ENCODE peak calls at places on chromosomes 1 and 21, in nine cellular contexts. F is fibroblast of lung; Q is transverse colon; C is CD4-positive, alpha-beta T cell; A is H9; H is upper lobe of right lung; J is GM23248; P is aorta; M is heart left ventricle. T is an unnamed sample. For H3K27me3 and H3K9me3, the result is how much of the 10 kb centered on the place peaks cover.

GRCh38 chr1:170367615-170368014 is 164.4 kb upstream of the GORAB start:
- DNase-seq in C (no peak), P (no peak), M (no peak), F (no peak), H (no peak), A (no peak), Q (no peak), J (no peak), T (no peak)

GRCh38 chr1:85330206-85330605 is 53.8 kb upstream of the BCL10 start:
- DNase-seq in F (peak), A (no peak), H (no peak), P (no peak), J (peak), Q (no peak), M (no peak), C (no peak), T (no peak)

GRCh38 chr1:12548279-12549105 is 69.5 kb downstream of the DHRS3 start:
- DNase-seq in H (no peak), A (no peak), F (no peak), Q (no peak), J (no peak), M (peak), C (no peak), P (peak), T (no peak)

GRCh38 chr1:119374208-119374877 is 5.8 kb downstream of the HAO2 start:
- DNase-seq in F (no peak), M (no peak), H (no peak), Q (no peak), P (no peak), J (no peak), A (no peak), C (no peak), T (no peak)

GRCh38 chr1:218659911-218660677 is 315.0 kb downstream of the TGFB2 start:
- DNase-seq in A (no peak), Q (no peak), J (peak), C (no peak), P (no peak), H (no peak), M (no peak), F (no peak), T (no peak)

GRCh38 chr1:93021539-93022134 is 57.4 kb upstream of the MTF2 start:
- DNase-seq in Q (no peak), H (no peak), A (no peak), P (no peak), J (peak), F (peak), M (no peak), C (no peak), T (no peak)

GRCh38 chr1:87712261-87712674 is 383.6 kb downstream of the LMO4 start:
- DNase-seq in A (no peak), C (no peak), Q (no peak), M (no peak), F (no peak), J (peak), P (no peak), H (no peak), T (no peak)

GRCh38 chr1:94246692-94247145 is 9.3 kb upstream of the ARHGAP29 start:
- DNase-seq in P (no peak), H (no peak), A (no peak), F (no peak), C (no peak), J (no peak), M (no peak), Q (no peak), T (peak)

GRCh38 chr21:28337319-28337718 is 655.4 kb downstream of the LTN1 start:
- DNase-seq in F (peak), H (no peak), Q (no peak), J (peak), P (no peak), C (no peak), M (no peak), A (no peak), T (no peak)

GRCh38 chr1:16012590-16013219 is 5.1 kb downstream of the HSPB7 start:
- DNase-seq in A (peak), Q (peak), H (peak), M (peak), P (peak), C (no peak), F (peak), J (peak), T (peak)

GRCh38 chr1:16122916-16123315 is 33.0 kb downstream of the EPHA2 start:
- DNase-seq in J (peak), C (no peak), H (peak), Q (no peak), F (peak), P (peak), A (peak), M (no peak), T (peak)

GRCh38 chr1:45478129-45478802 is 12.7 kb downstream of the TESK2 start:
- DNase-seq in H (no peak), C (no peak), F (peak), J (no peak), Q (no peak), A (no peak), P (no peak), M (no peak), T (no peak)

GRCh38 chr1:15406911-15407559 is 2.7 kb upstream of the EFHD2 start:
- DNase-seq in A (no peak), J (peak), C (no peak), F (peak), Q (no peak), H (no peak), M (no peak), P (peak), T (no peak)

GRCh38 chr1:215835951-215836350 is 268.8 kb downstream of the KCTD3 start:
- DNase-seq in M (no peak), A (no peak), C (no peak), H (no peak), P (no peak), F (peak), Q (no peak), J (peak), T (no peak)

GRCh38 chr1:1867164-1867563 is 23.7 kb downstream of the GNB1 start:
- DNase-seq in P (no peak), M (no peak), F (no peak), Q (no peak), J (no peak), A (no peak), H (no peak), C (no peak), T (no peak)

GRCh38 chr1:1874901-1875300 is 16.0 kb downstream of the GNB1 start:
- DNase-seq in P (no peak), A (no peak), J (no peak), Q (no peak), C (no peak), F (no peak), H (no peak), M (no peak), T (no peak)

GRCh38 chr1:1873186-1873585 is 17.7 kb downstream of the GNB1 start:
- DNase-seq in F (no peak), C (no peak), H (peak), Q (peak), A (no peak), J (no peak), P (no peak), M (peak), T (no peak)

GRCh38 chr1:1872329-1872994 is 18.4 kb downstream of the GNB1 start:
- DNase-seq in A (no peak), Q (no peak), J (no peak), H (no peak), F (no peak), M (no peak), C (no peak), P (no peak), T (no peak)

DNA sequence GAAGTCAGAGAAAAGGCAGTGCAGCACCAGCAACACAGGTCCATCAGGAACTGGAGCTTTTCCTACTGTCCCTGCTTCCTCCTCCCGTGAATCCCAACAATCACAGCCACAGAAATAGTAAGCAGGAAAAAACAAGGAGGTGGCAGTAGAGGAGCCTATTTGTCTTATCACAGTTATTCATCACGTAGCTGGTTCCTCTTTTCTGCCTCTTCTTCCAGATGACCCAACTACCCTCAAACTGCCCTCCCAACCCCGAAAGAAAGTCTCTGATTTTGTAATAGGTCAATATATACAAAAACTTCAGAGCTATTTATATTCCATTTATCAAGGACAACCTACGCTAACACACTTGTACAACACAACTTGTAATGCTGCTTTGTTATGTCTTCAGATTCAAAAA is 21.4 kb downstream of the GNB1 start:
- DNase-seq in J (no peak), A (no peak), H (peak), P (no peak), F (no peak), C (no peak), Q (no peak), M (no peak), T (no peak)
- H3K27ac ChIP-seq in J (no peak), A (no peak), H (no peak), P (no peak), F (no peak), C (no peak), Q (no peak), M (peak), T (no peak)

DNA sequence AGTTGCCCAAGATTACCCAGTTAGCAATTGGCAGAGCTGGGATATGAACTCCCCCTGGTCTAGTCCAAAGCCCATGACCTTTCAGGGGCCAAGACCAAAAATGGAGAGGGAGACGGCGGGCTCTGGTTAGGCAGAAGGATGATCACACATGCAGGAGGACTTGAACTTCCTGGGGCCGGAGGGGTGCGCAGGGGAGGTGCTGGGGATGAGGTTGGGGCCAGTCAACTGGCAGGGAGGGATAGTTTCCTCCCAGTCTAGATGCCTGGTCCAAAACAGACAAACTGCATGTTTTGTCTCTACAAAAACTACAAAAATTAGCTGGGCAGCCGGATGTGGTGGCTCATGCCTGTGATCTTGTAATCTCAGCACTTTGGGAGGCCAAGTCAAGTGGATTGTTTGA is 78.1 kb downstream of the NKAIN1 start:
- DNase-seq in F (no peak), J (no peak), C (no peak), Q (no peak), P (no peak), A (no peak), M (no peak), H (no peak), T (no peak)
- H3K27me3 ChIP-seq in F (under half), J (under half), C (under half), Q (under half), P (under half), A (under half), M (under half), H (under half), T (under half)

GRCh38 chr21:9750341-9751086 is 770.9 kb upstream of the TPTE start:
- DNase-seq in F (no peak), C (no peak), M (no peak), P (no peak), H (no peak), Q (no peak), J (no peak), A (no peak), T (no peak)
- H3K9me3 ChIP-seq in F (under half), C (under half), M (under half), P (under half), H (under half), Q (under half), J (under half), A (half or more), T (half or more)

DNA sequence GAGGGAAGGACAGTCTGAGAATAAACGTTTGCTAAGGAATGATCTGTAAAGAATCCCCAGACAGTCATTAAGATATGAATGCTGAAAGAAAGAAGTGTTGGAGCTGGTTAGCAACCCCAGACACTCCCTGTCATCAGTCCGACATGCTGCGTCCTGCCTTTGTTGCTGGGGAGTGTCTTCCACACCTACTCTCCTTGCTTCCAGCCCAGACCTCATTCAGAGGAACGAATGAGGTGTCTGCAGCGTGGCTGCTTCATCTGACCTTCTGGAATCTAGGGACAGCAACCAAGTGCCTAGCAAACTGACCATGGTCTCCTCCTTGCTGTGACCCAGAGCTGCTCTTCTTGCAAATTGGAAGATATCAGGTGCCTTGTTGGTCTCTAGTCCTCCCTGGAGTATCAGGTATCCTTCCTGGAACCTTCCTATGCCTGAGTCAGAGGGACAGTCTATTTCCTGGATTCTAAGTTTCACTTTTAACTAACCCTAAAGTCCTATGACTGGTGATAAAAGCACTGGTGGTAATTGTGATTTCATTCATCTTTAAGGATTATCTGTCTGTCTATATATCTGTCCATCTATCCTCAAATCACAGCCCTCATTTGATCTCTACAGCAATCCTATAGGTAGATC is 45.3 kb downstream of the NFASC start:
- DNase-seq in F (no peak), P (no peak), M (no peak), Q (peak), H (no peak), C (no peak), J (peak), A (no peak), T (no peak)
- H3K27ac ChIP-seq in F (no peak), P (no peak), M (no peak), Q (peak), H (no peak), C (no peak), J (no peak), A (no peak), T (no peak)

GRCh38 chr1:25163986-25164385 is 68.3 kb downstream of the SYF2 start:
- DNase-seq in Q (no peak), C (no peak), P (no peak), A (no peak), H (no peak), J (no peak), F (no peak), M (no peak), T (no peak)
- H3K27me3 ChIP-seq in Q (under half), C (under half), P (under half), A (under half), H (under half), J (under half), F (under half), M (under half), T (under half)

DNA sequence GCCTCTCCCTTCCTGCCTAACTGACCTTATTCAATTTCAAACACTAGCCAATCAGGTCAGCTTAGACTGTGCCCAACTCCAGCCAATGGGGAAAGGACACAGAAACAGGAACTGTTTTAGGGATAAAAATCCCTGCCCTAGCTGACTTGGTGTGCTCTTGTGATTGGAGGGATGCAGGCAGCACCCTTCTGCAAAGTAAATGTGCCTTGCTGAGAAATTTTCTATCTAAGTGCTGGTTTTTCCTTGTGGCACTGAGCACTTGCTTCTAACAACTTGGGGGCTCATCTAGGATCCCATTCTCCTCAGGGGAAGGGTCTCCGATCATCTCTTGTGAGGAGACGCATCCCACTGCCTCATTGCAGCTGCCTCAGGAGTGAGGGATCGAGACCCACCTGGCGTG is 10.7 kb upstream of the CD2 start:
- DNase-seq in M (no peak), P (no peak), F (no peak), C (no peak), J (peak), A (no peak), H (no peak), Q (no peak), T (no peak)
- H3K9me3 ChIP-seq in M (under half), P (under half), F (under half), C (half or more), J (under half), A (under half), H (under half), Q (under half), T (under half)

DNA sequence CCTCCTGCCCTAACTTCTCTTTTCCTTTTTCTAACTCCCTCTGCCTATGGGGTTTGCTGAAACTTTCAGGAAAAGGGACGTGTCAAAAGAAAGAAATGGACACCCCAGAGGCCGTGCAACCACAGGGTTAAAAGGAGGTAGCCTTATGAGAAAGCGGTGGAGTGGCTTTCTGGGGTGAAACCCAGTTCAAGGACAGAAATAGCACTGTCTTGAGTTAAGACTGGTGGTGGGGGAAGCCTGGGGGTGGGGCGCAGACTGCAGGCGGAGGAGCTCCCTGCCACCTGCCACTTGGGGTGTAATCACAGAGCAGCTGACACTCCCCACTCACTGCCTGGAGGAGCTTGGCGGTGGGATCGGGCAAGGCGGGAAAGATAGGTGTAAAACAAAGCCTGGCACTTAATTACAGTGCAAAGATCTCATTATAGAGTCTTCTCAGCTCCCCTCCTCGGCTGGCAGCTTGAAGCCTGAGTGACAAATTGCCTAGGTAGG is 756 bp upstream of the TLR5 start:
- DNase-seq in P (no peak), C (peak), H (peak), J (no peak), F (no peak), Q (peak), M (no peak), A (no peak), T (no peak)
- H3K27ac ChIP-seq in P (no peak), C (peak), H (peak), J (no peak), F (no peak), Q (peak), M (peak), A (no peak), T (no peak)

GRCh38 chr1:207453710-207454045 is 450 bp upstream of the CR2 start:
- DNase-seq in F (peak), H (no peak), Q (no peak), M (no peak), A (no peak), P (no peak), J (peak), C (no peak), T (no peak)
- H3K27me3 ChIP-seq in F (under half), H (under half), Q (half or more), M (under half), A (under half), P (under half), J (half or more), C (under half), T (half or more)